ENCODE peak calls at places on chromosome 17, in five cellular contexts. P, Q, N, I and F are unnamed samples.

GRCh38 chr17:9105068-9105868 is 84.0 kb downstream of the NTN1 start:
- DNase-seq in P (no peak), Q (no peak), N (no peak), I (no peak), F (no peak)

GRCh38 chr17:39152134-39152884 is 872 bp upstream of the PLXDC1 start:
- DNase-seq in P (no peak), Q (no peak), N (peak), I (no peak), F (peak)

GRCh38 chr17:31061678-31062077 is 33.1 kb upstream of the NF1 start:
- DNase-seq in P (no peak), Q (no peak), N (no peak), I (no peak), F (no peak)

GRCh38 chr17:75720656-75721462 is at the start of gene ITGB4:
- DNase-seq in P (peak), Q (no peak), N (peak), I (peak), F (peak)

GRCh38 chr17:74512041-74512440 is 19.2 kb downstream of the CD300LB start:
- DNase-seq in P (no peak), Q (no peak), N (no peak), I (no peak), F (no peak)

GRCh38 chr17:38947189-38947588 is 20.0 kb downstream of the FBXO47 start:
- DNase-seq in P (no peak), Q (no peak), N (no peak), I (no peak), F (no peak)

GRCh38 chr17:63446218-63446980 is at the start of gene CYB561:
- DNase-seq in P (no peak), Q (peak), N (peak), I (peak), F (peak)

GRCh38 chr17:79246226-79246794 is 171.7 kb downstream of the ENGASE start:
- DNase-seq in P (no peak), Q (no peak), N (no peak), I (no peak), F (no peak)

GRCh38 chr17:66830451-66830850 is 4.5 kb upstream of the CACNG5 start:
- DNase-seq in P (no peak), Q (no peak), N (no peak), I (no peak), F (no peak)

GRCh38 chr17:2487306-2487705 is 24.4 kb downstream of the METTL16 start:
- DNase-seq in P (no peak), Q (no peak), N (no peak), I (no peak), F (no peak)

GRCh38 chr17:76384222-76384986 is at the start of gene SPHK1:
- DNase-seq in P (peak), Q (peak), N (peak), I (peak), F (peak)

GRCh38 chr17:49817993-49818392 is 29.5 kb downstream of the KAT7 start:
- DNase-seq in P (no peak), Q (no peak), N (no peak), I (no peak), F (no peak)

GRCh38 chr17:21843318-21843865 is 151.1 kb downstream of the KCNJ18 start:
- DNase-seq in P (no peak), Q (no peak), N (no peak), I (no peak), F (no peak)

GRCh38 chr17:82281502-82282238 is 8.2 kb upstream of the CSNK1D start:
- DNase-seq in P (no peak), Q (peak), N (no peak), I (no peak), F (no peak)

GRCh38 chr17:2331303-2331702 is 5.0 kb downstream of the TSR1 start:
- DNase-seq in P (no peak), Q (no peak), N (no peak), I (no peak), F (no peak)

GRCh38 chr17:13940858-13941665 is 128.2 kb upstream of the COX10 start:
- DNase-seq in P (no peak), Q (peak), N (peak), I (no peak), F (no peak)

GRCh38 chr17:46818929-46819859 is 702 bp upstream of the WNT3 start:
- DNase-seq in P (no peak), Q (no peak), N (no peak), I (peak), F (no peak)

GRCh38 chr17:72387487-72387886 is 266.7 kb downstream of the SOX9 start:
- DNase-seq in P (peak), Q (peak), N (no peak), I (no peak), F (no peak)

GRCh38 chr17:1022278-1023024 is 25.5 kb downstream of the TIMM22 start:
- DNase-seq in P (no peak), Q (no peak), N (no peak), I (no peak), F (no peak)

GRCh38 chr17:27808629-27809028 is 8.3 kb upstream of the NOS2 start:
- DNase-seq in P (no peak), Q (no peak), N (no peak), I (no peak), F (no peak)

GRCh38 chr17:27807567-27808470 is 7.5 kb upstream of the NOS2 start:
- DNase-seq in P (no peak), Q (no peak), N (no peak), I (no peak), F (no peak)

GRCh38 chr17:27804113-27804512 is 3.8 kb upstream of the NOS2 start:
- DNase-seq in P (no peak), Q (no peak), N (no peak), I (no peak), F (no peak)

GRCh38 chr17:27802962-27803680 is 2.8 kb upstream of the NOS2 start:
- DNase-seq in P (no peak), Q (no peak), N (no peak), I (no peak), F (no peak)

DNA sequence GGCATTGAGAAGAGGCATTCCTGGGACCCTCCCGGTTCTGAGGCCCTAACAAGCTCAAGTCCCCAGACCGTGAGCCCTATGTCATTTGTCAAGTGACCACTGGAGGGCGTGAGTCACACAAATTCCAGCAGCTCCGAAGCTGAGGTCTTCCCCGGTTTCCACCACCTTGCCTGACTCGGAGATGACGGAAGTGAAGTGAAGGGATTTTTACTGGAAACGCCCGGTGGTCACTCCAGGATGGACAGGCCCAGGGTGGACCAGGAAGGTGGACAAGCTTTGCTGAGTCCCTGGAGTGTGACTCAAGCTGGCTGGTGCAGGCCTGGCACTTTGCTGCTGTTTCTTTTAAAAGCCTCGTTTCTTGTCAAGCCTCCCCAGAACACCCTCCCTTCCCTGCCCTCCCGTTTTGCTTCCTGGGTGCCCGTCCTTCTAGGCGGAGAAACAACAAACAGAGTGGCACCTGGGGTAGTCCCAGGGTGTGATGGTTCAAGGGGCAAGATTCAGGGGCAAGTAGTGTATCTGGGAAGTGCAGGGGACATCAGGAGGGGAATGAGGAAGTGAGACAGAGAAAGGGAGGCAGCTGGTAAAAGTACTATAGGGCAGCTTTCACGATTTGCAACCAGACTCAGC is 5.3 kb upstream of the NOS2 start:
- DNase-seq in P (peak), Q (peak), N (peak), I (peak), F (peak)
- TF ChIP-seq BHLHE40 in P (no peak), Q (no peak), N (no peak), I (no peak), F (no peak)

GRCh38 chr17:50889528-50890118 is 23.5 kb upstream of the TOB1 start:
- DNase-seq in P (peak), Q (no peak), N (no peak), I (no peak), F (no peak)

GRCh38 chr17:50892101-50892776 is 26.1 kb upstream of the TOB1 start:
- DNase-seq in P (peak), Q (no peak), N (no peak), I (no peak), F (no peak)

GRCh38 chr17:50891577-50891989 is 25.4 kb upstream of the TOB1 start:
- DNase-seq in P (no peak), Q (no peak), N (no peak), I (no peak), F (no peak)

GRCh38 chr17:50890675-50891516 is 24.7 kb upstream of the TOB1 start:
- DNase-seq in P (peak), Q (no peak), N (peak), I (no peak), F (no peak)

DNA sequence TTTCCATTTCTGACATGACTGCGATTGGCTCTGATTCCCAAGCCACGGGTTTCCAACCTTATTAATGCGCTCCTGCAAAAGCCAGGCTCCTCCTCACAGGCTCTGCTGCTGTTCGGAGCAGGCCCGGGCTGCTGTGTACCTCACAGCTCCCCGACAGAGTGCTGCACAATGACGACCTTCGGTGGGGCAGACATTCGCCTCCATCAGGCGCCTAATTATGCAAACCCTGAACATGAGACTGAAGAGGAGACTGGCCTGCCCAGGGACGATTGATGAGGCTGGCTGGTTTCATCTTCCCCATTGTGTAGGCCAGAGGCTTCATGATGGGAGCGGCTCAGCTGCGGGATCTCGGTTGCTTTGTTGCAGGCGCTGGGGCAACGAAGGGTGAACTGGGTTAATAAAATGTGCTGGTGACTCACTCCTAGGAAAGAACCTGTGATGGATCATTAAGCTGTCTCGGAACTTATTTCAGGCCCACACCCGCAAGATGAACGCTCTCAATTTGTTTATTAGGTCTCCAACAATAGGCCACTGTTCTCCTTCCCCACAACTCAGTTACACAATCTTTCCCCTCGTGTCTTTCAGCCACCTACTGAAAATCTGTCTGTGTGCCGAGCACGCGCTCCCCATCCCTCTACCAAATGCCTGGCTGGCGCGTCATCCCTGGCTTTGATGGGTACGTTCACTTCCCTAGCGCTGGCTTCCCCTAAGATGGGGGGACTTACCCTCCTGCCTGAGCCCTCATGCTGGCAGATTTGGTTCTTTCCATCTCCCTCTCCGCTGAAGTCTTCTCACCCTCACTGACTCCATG is 27.2 kb upstream of the TOB1 start:
- DNase-seq in P (peak), Q (peak), N (peak), I (no peak), F (no peak)
- TF ChIP-seq BHLHE40 in P (peak), Q (peak), N (no peak), I (no peak), F (no peak)

DNA sequence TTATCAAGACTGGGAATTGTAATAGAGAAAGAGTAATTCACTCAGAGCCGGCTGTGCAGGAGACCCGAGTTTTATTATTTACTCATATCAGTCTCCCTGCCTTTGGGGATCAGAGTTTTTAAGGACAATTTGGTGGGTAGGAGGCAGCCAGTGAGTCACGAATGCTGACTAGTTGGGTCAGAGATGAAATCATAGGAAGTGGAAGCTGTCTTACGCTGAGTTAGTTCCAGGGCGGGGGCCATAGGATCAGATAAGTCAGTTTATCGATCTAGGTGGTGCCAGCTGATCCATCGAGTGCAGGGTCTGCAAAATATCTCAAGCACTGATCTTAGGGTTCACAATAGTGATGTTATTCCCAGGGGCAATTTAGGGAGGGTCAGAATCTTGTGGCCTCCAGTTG is 20.2 kb upstream of the GUCY2D start:
- DNase-seq in P (no peak), Q (peak), N (no peak), I (no peak), F (no peak)
- TF ChIP-seq BHLHE40 in P (no peak), Q (no peak), N (no peak), I (no peak), F (no peak)

DNA sequence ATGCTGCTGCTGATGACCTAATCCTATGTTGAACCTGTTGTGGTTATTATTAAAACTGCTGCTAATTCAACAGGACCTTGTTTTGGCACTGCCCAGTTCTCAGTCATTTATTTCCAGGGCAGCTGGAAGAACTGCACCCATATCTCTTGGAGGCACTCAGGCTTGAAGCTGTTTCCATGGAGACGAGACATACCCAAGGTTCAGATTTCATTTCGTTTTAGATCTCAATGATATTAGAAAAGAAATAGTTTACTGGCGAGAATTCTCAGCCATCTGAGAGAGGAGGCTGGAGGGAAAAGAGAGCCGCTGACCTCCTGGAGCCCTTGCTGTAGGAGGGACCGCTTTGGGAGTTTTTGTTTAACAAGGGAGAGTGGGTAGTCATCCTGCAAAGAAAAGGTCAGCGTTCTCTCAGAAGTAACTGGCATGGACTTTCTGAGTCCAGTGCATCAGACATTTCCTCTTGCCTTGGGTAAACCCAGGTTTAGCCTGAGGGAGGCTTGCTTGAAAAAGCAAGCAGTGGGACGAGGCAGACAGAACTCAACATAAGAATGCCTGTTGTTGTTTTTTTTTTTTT is 75.4 kb downstream of the YPEL2 start:
- DNase-seq in P (peak), Q (peak), N (no peak), I (no peak), F (peak)
- TF ChIP-seq BHLHE40 in P (no peak), Q (no peak), N (no peak), I (no peak), F (no peak)

GRCh38 chr17:17538417-17539391 is 42.5 kb upstream of the RASD1 start:
- DNase-seq in P (peak), Q (peak), N (peak), I (peak), F (peak)
- TF ChIP-seq BHLHE40 in P (peak), Q (no peak), N (no peak), I (no peak), F (no peak)

GRCh38 chr17:65557349-65558310 is 3.8 kb downstream of the AXIN2 start:
- DNase-seq in P (peak), Q (peak), N (peak), I (no peak), F (no peak)
- TF ChIP-seq BHLHE40 in P (peak), Q (no peak), N (no peak), I (no peak), F (no peak)

DNA sequence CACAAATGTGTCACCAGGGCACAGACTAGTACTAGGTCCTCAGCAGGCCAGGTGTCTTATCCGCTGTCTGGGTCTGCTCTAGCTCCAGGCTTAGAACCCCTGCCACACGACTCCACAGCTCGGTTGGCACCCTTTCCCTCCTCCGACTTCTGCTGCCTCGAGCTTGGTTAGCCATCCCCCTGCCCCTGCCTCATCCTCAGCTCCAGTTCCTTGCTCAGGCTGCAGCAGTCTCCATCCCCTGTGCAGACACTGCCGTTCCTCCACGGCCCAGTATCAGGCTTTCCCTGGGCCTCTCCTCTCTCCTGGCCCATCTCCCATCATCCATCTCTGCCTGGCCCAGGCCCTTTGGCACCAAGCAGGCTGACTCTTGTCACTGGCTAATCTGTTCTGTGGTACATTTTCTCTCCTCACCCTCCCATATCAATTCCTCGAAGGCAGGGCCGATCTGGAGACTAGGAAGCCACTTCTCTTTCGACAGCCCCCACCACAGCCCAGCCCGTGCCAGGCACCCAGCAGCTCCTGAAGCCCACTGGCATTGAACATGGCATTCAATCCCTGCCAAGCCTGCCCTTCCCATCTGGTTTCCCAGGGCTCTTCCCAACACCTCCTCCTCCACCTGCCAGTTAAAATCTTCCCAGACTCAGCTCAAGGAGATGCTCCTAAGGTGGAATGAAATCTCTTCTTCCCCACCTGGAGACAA is 1.4 kb upstream of the GRN start:
- DNase-seq in P (no peak), Q (no peak), N (no peak), I (no peak), F (no peak)
- TF ChIP-seq BHLHE40 in P (no peak), Q (no peak), N (no peak), I (no peak), F (no peak)

GRCh38 chr17:42380935-42381334 is 7.3 kb downstream of the STAT3 start:
- DNase-seq in P (peak), Q (no peak), N (no peak), I (no peak), F (no peak)

GRCh38 chr17:42381898-42382297 is 6.3 kb downstream of the STAT3 start:
- DNase-seq in P (no peak), Q (no peak), N (no peak), I (no peak), F (no peak)

GRCh38 chr17:42373896-42374295 is 14.3 kb downstream of the STAT3 start:
- DNase-seq in P (no peak), Q (no peak), N (no peak), I (no peak), F (no peak)

GRCh38 chr17:42378597-42379594 is 9.3 kb downstream of the STAT3 start:
- DNase-seq in P (no peak), Q (peak), N (no peak), I (no peak), F (no peak)
- TF ChIP-seq BHLHE40 in P (no peak), Q (no peak), N (no peak), I (no peak), F (no peak)

DNA sequence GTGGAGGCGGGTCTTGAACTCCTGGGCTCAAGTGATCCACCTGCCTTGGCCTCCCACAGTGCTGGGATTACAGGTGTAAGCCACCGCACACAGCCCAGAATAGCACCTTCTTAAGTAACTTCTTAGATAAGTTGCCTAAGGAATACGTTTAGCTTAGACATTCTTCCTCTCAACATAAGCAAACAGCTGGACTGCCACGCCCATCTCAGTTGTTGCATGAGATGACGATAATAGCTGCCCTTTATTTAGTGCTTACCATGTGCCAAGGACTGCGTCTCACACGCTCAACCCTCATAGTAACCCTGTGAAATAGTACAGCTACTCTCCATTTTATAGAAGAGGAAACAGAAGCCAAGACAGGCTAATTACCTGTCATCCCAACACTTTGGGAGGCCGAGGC is 11.8 kb downstream of the HASPIN start:
- DNase-seq in P (no peak), Q (peak), N (no peak), I (no peak), F (no peak)
- TF ChIP-seq BHLHE40 in P (no peak), Q (no peak), N (no peak), I (no peak), F (no peak)

GRCh38 chr17:70787721-70788120 is 618.4 kb downstream of the KCNJ2 start:
- DNase-seq in P (no peak), Q (no peak), N (no peak), I (no peak), F (no peak)
- TF ChIP-seq BHLHE40 in P (no peak), Q (no peak), N (no peak), I (no peak), F (no peak)